ENCODE peak calls at places on chromosome 15, in five cellular contexts. Z is astrocyte, V is heart left ventricle, E is stomach, K is breast epithelium. W is an unnamed sample.

GRCh38 chr15:85354432-85354831 is 26.0 kb upstream of the AKAP13 start:
- DNase-seq in E (no peak), V (no peak), Z (peak; percentile 93), K (no peak), W (no peak)

GRCh38 chr15:68584704-68585573 is 6.1 kb downstream of the CORO2B start:
- DNase-seq in K (no peak), E (no peak), Z (no peak), V (no peak), W (no peak)

GRCh38 chr15:74593122-74593521 is 22.5 kb upstream of the CLK3 start:
- DNase-seq in E (no peak), K (no peak), V (no peak), Z (no peak), W (no peak)

GRCh38 chr15:75455982-75456531 is 4.6 kb upstream of the SIN3A start:
- DNase-seq in E (peak; percentile 46), Z (peak; percentile 62), K (no peak), V (no peak), W (no peak)

GRCh38 chr15:33064878-33065277 is 129.6 kb downstream of the FMN1 start:
- DNase-seq in K (no peak), V (no peak), E (no peak), Z (peak; percentile 77), W (no peak)

GRCh38 chr15:64017591-64018163 is 28.6 kb downstream of the DAPK2 start:
- DNase-seq in K (no peak), E (no peak), Z (peak; percentile 62), V (no peak), W (no peak)

GRCh38 chr15:69380100-69380725 is 33.9 kb upstream of the KIF23 start:
- DNase-seq in K (no peak), Z (no peak), V (no peak), E (no peak), W (no peak)

GRCh38 chr15:41989573-41990242 is 17.4 kb upstream of the EHD4 start:
- DNase-seq in Z (peak; percentile 21), V (peak; percentile 91), K (peak; percentile 88), E (peak; percentile 91), W (peak; percentile 93)

GRCh38 chr15:74319596-74320357 is 47.7 kb downstream of the CYP11A1 start:
- DNase-seq in E (no peak), Z (no peak), K (no peak), V (no peak), W (no peak)

GRCh38 chr15:69265347-69265955 is 33.3 kb upstream of the PAQR5 start:
- DNase-seq in E (no peak), V (no peak), K (no peak), Z (peak; percentile 14), W (no peak)

GRCh38 chr15:76310470-76311070 is 699 bp downstream of the ETFA start:
- DNase-seq in K (no peak), V (no peak), E (no peak), Z (no peak), W (peak; percentile 18)

GRCh38 chr15:96218623-96219465 is 111.7 kb upstream of the NR2F2 start:
- DNase-seq in V (no peak), K (no peak), Z (no peak), E (no peak), W (no peak)

GRCh38 chr15:67177750-67178149 is 76.7 kb downstream of the AAGAB start:
- DNase-seq in Z (peak; percentile 59), K (no peak), V (no peak), E (no peak), W (no peak)

GRCh38 chr15:73965094-73965729 is 26.9 kb downstream of the STOML1 start:
- DNase-seq in E (no peak), K (no peak), V (no peak), Z (no peak), W (no peak)

GRCh38 chr15:82298520-82298919 is 35.9 kb downstream of the SAXO2 start:
- DNase-seq in E (no peak), V (peak; percentile 71), K (no peak), Z (peak; percentile 1), W (no peak)

GRCh38 chr15:42737529-42738328 is 801 bp upstream of the CDAN1 start:
- DNase-seq in V (no peak), E (peak; percentile 35), K (no peak), Z (no peak), W (no peak)

GRCh38 chr15:27989838-27990237 is 109.3 kb downstream of the OCA2 start:
- DNase-seq in V (no peak), E (no peak), K (no peak), Z (no peak), W (no peak)

GRCh38 chr15:64903331-64903950 is 8.3 kb upstream of the ANKDD1A start:
- DNase-seq in K (no peak), Z (no peak), E (no peak), V (no peak), W (no peak)

GRCh38 chr15:56913670-56914069 is 4.8 kb upstream of the TCF12 start:
- DNase-seq in E (no peak), V (no peak), Z (peak; percentile 86), K (no peak), W (no peak)

GRCh38 chr15:73225358-73226015 is 143.3 kb downstream of the HCN4 start:
- DNase-seq in E (no peak), Z (no peak), K (no peak), V (no peak), W (no peak)

GRCh38 chr15:90496791-90497190 is 32.9 kb upstream of the CRTC3 start:
- DNase-seq in K (no peak), V (no peak), Z (no peak), E (no peak), W (no peak)

GRCh38 chr15:28115871-28116270 is 16.8 kb upstream of the OCA2 start:
- DNase-seq in E (no peak), K (no peak), Z (no peak), V (no peak), W (no peak)

GRCh38 chr15:53457479-53457878 is 302.0 kb downstream of the WDR72 start:
- DNase-seq in E (no peak), Z (no peak), K (no peak), V (no peak), W (no peak)

GRCh38 chr15:83700082-83700481 is 46.2 kb downstream of the ADAMTSL3 start:
- DNase-seq in V (no peak), Z (no peak), K (no peak), E (no peak), W (no peak)

GRCh38 chr15:97902140-97902780 is 58.2 kb upstream of the ARRDC4 start:
- DNase-seq in Z (no peak), V (no peak), E (no peak), K (no peak), W (no peak)

GRCh38 chr15:93017521-93017920 is 71.5 kb downstream of the RGMA start:
- DNase-seq in Z (no peak), E (no peak), K (no peak), V (no peak), W (no peak)

GRCh38 chr15:52171386-52171785 is 19.8 kb downstream of the GNB5 start:
- DNase-seq in K (no peak), Z (no peak), E (no peak), V (no peak), W (no peak)

GRCh38 chr15:42102646-42103235 is 8.4 kb upstream of the PLA2G4D start:
- DNase-seq in K (no peak), E (no peak), V (no peak), Z (peak; percentile 27), W (no peak)

GRCh38 chr15:78067328-78068241 is 9.9 kb downstream of the TBC1D2B start:
- DNase-seq in V (no peak), E (peak; percentile 69), Z (peak; percentile 39), K (no peak), W (no peak)

GRCh38 chr15:25859838-25860645 is 3.1 kb downstream of the ATP10A start:
- DNase-seq in V (no peak), Z (no peak), E (peak; percentile 56), K (peak; percentile 77), W (no peak)

GRCh38 chr15:94739639-94740038 is 508.3 kb downstream of the MCTP2 start:
- DNase-seq in Z (no peak), V (no peak), E (no peak), K (no peak), W (no peak)
- H3K36me3 ChIP-seq in Z (no peaks in the 10 kb centered on the region), V (no peaks in the 10 kb centered on the region), E (no peaks in the 10 kb centered on the region), K (no peaks in the 10 kb centered on the region), W (no peaks in the 10 kb centered on the region)

GRCh38 chr15:60568883-60569495 is 90.0 kb upstream of the ICE2 start:
- DNase-seq in K (no peak), E (no peak), Z (no peak), V (no peak), W (no peak)
- H3K4me1 ChIP-seq in K (no peaks in the 10 kb centered on the region), E (no peaks in the 10 kb centered on the region), Z (no peaks in the 10 kb centered on the region), V (peaks cover 11% of the 10 kb centered on the region), W (peaks cover 16% of the 10 kb centered on the region)

DNA sequence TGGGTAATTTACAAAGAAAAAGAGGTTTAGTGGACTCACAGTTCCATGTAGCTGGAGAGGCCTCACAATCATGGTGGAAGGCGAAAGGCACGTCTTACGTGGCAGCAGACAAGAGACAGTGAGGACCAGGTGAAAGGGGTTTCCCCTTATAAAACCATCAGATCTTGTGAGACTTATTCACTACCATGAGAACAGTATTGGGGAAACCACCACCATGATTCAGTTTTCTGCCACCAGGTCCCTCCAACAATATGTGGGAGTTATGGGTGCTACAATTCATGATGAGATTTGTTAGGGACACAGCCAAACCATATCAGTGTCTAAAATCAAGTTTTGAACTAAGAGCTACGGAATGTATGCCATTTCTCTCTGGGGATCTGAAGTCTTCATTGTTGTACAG is 354.8 kb upstream of the C2CD4B start:
- DNase-seq in K (no peak), V (no peak), E (no peak), Z (no peak), W (no peak)
- H3K9me3 ChIP-seq in K (no peaks in the 10 kb centered on the region), V (no peaks in the 10 kb centered on the region), E (no peaks in the 10 kb centered on the region), Z (no peaks in the 10 kb centered on the region), W (no peaks in the 10 kb centered on the region)

GRCh38 chr15:86540840-86541467 is 461.3 kb downstream of the AGBL1 start:
- DNase-seq in K (no peak), Z (no peak), V (no peak), E (no peak), W (no peak)

GRCh38 chr15:86538141-86538540 is 458.5 kb downstream of the AGBL1 start:
- DNase-seq in Z (peak; percentile 30), V (no peak), E (no peak), K (no peak), W (no peak)

DNA sequence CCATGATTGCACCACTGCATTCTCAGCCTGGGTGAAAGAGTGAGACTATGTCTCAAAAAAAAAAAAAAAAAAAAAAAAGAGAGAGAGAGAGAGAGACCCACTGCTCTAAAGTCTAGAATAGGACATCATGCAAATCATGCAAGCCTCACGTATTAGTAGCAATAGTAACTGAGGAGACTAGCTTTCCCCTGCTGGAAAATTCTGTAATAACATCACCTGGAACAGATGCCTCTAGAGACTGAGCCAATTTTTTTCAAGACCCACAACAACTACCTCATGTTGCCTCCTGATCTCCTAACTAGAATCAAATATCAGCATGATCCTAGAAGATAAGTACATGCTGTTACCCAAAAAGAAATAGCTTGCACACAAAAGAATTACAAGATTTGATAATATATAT is 461.9 kb downstream of the AGBL1 start:
- DNase-seq in Z (no peak), K (no peak), V (no peak), E (no peak), W (no peak)
- H3K36me3 ChIP-seq in Z (no peaks in the 10 kb centered on the region), K (no peaks in the 10 kb centered on the region), V (no peaks in the 10 kb centered on the region), E (no peaks in the 10 kb centered on the region), W (no peaks in the 10 kb centered on the region)

GRCh38 chr15:89299896-89300295 is 34.7 kb downstream of the POLG start:
- DNase-seq in K (no peak), E (no peak), V (no peak), Z (peak; percentile 23), W (no peak)
- H3K4me1 ChIP-seq in K (no peaks in the 10 kb centered on the region), E (no peaks in the 10 kb centered on the region), V (no peaks in the 10 kb centered on the region), Z (no peaks in the 10 kb centered on the region), W (no peaks in the 10 kb centered on the region)

W was measured in pancreas.